ENCODE peak calls at places on chromosomes 2 and 18, in six cellular contexts. One of them, this sample, is unnamed.

GRCh38 chr2:70895998-70896764 is 39.5 kb upstream of the ATP6V1B1 start:
- DNase-seq in cardiac muscle cell: no peak
- DNase-seq in HAP-1: no peak
- DNase-seq in A549: no peak
- DNase-seq in CD8-positive, alpha-beta T cell: no peak
- DNase-seq in CD4-positive, alpha-beta memory T cell: no peak
- DNase-seq in this sample: no peak

GRCh38 chr2:229313591-229313990 is 42.5 kb upstream of the PID1 start:
- DNase-seq in cardiac muscle cell: peak; percentile 84
- DNase-seq in HAP-1: no peak
- DNase-seq in A549: no peak
- DNase-seq in CD8-positive, alpha-beta T cell: no peak
- DNase-seq in CD4-positive, alpha-beta memory T cell: no peak
- DNase-seq in this sample: no peak

GRCh38 chr2:64356906-64357305 is 97.1 kb upstream of the LGALSL start:
- DNase-seq in cardiac muscle cell: no peak
- DNase-seq in HAP-1: no peak
- DNase-seq in A549: no peak
- DNase-seq in CD8-positive, alpha-beta T cell: no peak
- DNase-seq in CD4-positive, alpha-beta memory T cell: no peak
- DNase-seq in this sample: no peak

GRCh38 chr2:184272040-184272439 is 326.3 kb upstream of the ZNF804A start:
- DNase-seq in cardiac muscle cell: no peak
- DNase-seq in HAP-1: no peak
- DNase-seq in A549: no peak
- DNase-seq in CD8-positive, alpha-beta T cell: no peak
- DNase-seq in CD4-positive, alpha-beta memory T cell: no peak
- DNase-seq in this sample: no peak

GRCh38 chr18:907171-907879 is 2.7 kb downstream of the ADCYAP1 start:
- DNase-seq in cardiac muscle cell: no peak
- DNase-seq in HAP-1: peak; percentile 18
- DNase-seq in A549: no peak
- DNase-seq in CD8-positive, alpha-beta T cell: no peak
- DNase-seq in CD4-positive, alpha-beta memory T cell: no peak
- DNase-seq in this sample: no peak

GRCh38 chr2:238888781-238889180 is 40.9 kb downstream of the TWIST2 start:
- DNase-seq in cardiac muscle cell: no peak
- DNase-seq in HAP-1: no peak
- DNase-seq in A549: no peak
- DNase-seq in CD8-positive, alpha-beta T cell: no peak
- DNase-seq in CD4-positive, alpha-beta memory T cell: no peak
- DNase-seq in this sample: no peak

GRCh38 chr2:193712912-193713311 is 1518.2 kb upstream of the TMEFF2 start:
- DNase-seq in cardiac muscle cell: no peak
- DNase-seq in HAP-1: no peak
- DNase-seq in A549: no peak
- DNase-seq in CD8-positive, alpha-beta T cell: no peak
- DNase-seq in CD4-positive, alpha-beta memory T cell: no peak
- DNase-seq in this sample: no peak

GRCh38 chr18:21406111-21406510 is 164.1 kb downstream of the GREB1L start:
- DNase-seq in cardiac muscle cell: no peak
- DNase-seq in HAP-1: no peak
- DNase-seq in A549: no peak
- DNase-seq in CD8-positive, alpha-beta T cell: no peak
- DNase-seq in CD4-positive, alpha-beta memory T cell: no peak
- DNase-seq in this sample: no peak

GRCh38 chr2:159201321-159202063 is 85.0 kb downstream of the WDSUB1 start:
- DNase-seq in cardiac muscle cell: peak; percentile 40
- DNase-seq in HAP-1: no peak
- DNase-seq in A549: no peak
- DNase-seq in CD8-positive, alpha-beta T cell: no peak
- DNase-seq in CD4-positive, alpha-beta memory T cell: peak; percentile 63
- DNase-seq in this sample: no peak

GRCh38 chr2:10242451-10242850 is 60.3 kb upstream of the HPCAL1 start:
- DNase-seq in cardiac muscle cell: no peak
- DNase-seq in HAP-1: no peak
- DNase-seq in A549: no peak
- DNase-seq in CD8-positive, alpha-beta T cell: no peak
- DNase-seq in CD4-positive, alpha-beta memory T cell: no peak
- DNase-seq in this sample: no peak

GRCh38 chr2:217166241-217166640 is 306.4 kb upstream of the TNP1 start:
- DNase-seq in cardiac muscle cell: peak; percentile 70
- DNase-seq in HAP-1: no peak
- DNase-seq in A549: peak; percentile 60
- DNase-seq in CD8-positive, alpha-beta T cell: no peak
- DNase-seq in CD4-positive, alpha-beta memory T cell: no peak
- DNase-seq in this sample: no peak

GRCh38 chr2:152089238-152089637 is 9.6 kb downstream of the CACNB4 start:
- DNase-seq in cardiac muscle cell: peak; percentile 27
- DNase-seq in HAP-1: no peak
- DNase-seq in A549: no peak
- DNase-seq in CD8-positive, alpha-beta T cell: no peak
- DNase-seq in CD4-positive, alpha-beta memory T cell: no peak
- DNase-seq in this sample: no peak

GRCh38 chr2:24836706-24837105 is 43.5 kb downstream of the CENPO start:
- DNase-seq in cardiac muscle cell: no peak
- DNase-seq in HAP-1: no peak
- DNase-seq in A549: no peak
- DNase-seq in CD8-positive, alpha-beta T cell: no peak
- DNase-seq in CD4-positive, alpha-beta memory T cell: no peak
- DNase-seq in this sample: no peak

GRCh38 chr2:130391872-130392670 is 36.2 kb downstream of the PTPN18 start:
- DNase-seq in cardiac muscle cell: peak; percentile 53
- DNase-seq in HAP-1: no peak
- DNase-seq in A549: no peak
- DNase-seq in CD8-positive, alpha-beta T cell: no peak
- DNase-seq in CD4-positive, alpha-beta memory T cell: no peak
- DNase-seq in this sample: no peak